ENCODE peak calls at places on chromosomes 7 and 10, in nine cellular contexts. One of them, this sample, is unnamed.

GRCh38 chr7:47702096-47702495 is 120.2 kb upstream of the TNS3 start:
- DNase-seq in spleen: no peak
- DNase-seq in NCI-H1105: no peak
- DNase-seq in activated CD4-positive, alpha-beta T cell treated with anti-CD3 and anti-CD28 coated beads, Interleukin-2, amount 10 ng/mL, durations not matched to agents 7 days and 5 days: no peak
- DNase-seq in lung microvascular endothelial cell: no peak
- DNase-seq in activated gamma-delta T cell treated with Interleukin-2 at 50 U/mL for 16 hours: no peak
- DNase-seq in kidney epithelial cell: no peak
- DNase-seq in hypothalamus: no peak
- DNase-seq in colonic mucosa: no peak
- DNase-seq in this sample: no peak

GRCh38 chr7:45920543-45921380 is at the start of gene IGFBP3:
- DNase-seq in spleen: no peak
- DNase-seq in NCI-H1105: peak; percentile 83
- DNase-seq in activated CD4-positive, alpha-beta T cell treated with anti-CD3 and anti-CD28 coated beads, Interleukin-2, amount 10 ng/mL, durations not matched to agents 7 days and 5 days: no peak
- DNase-seq in lung microvascular endothelial cell: peak; percentile 5
- DNase-seq in activated gamma-delta T cell treated with Interleukin-2 at 50 U/mL for 16 hours: no peak
- DNase-seq in kidney epithelial cell: no peak
- DNase-seq in hypothalamus: no peak
- DNase-seq in colonic mucosa: no peak
- DNase-seq in this sample: no peak

GRCh38 chr10:20888620-20889337 is 8.3 kb downstream of the NEBL start:
- DNase-seq in spleen: no peak
- DNase-seq in NCI-H1105: no peak
- DNase-seq in activated CD4-positive, alpha-beta T cell treated with anti-CD3 and anti-CD28 coated beads, Interleukin-2, amount 10 ng/mL, durations not matched to agents 7 days and 5 days: no peak
- DNase-seq in lung microvascular endothelial cell: peak; percentile 13
- DNase-seq in activated gamma-delta T cell treated with Interleukin-2 at 50 U/mL for 16 hours: no peak
- DNase-seq in kidney epithelial cell: no peak
- DNase-seq in hypothalamus: no peak
- DNase-seq in colonic mucosa: no peak
- DNase-seq in this sample: no peak

GRCh38 chr7:38070718-38071117 is 107.3 kb upstream of the STARD3NL start:
- DNase-seq in spleen: no peak
- DNase-seq in NCI-H1105: peak; percentile 2
- DNase-seq in activated CD4-positive, alpha-beta T cell treated with anti-CD3 and anti-CD28 coated beads, Interleukin-2, amount 10 ng/mL, durations not matched to agents 7 days and 5 days: no peak
- DNase-seq in lung microvascular endothelial cell: peak; percentile 5
- DNase-seq in activated gamma-delta T cell treated with Interleukin-2 at 50 U/mL for 16 hours: no peak
- DNase-seq in kidney epithelial cell: no peak
- DNase-seq in hypothalamus: no peak
- DNase-seq in colonic mucosa: no peak
- DNase-seq in this sample: peak; percentile 67

GRCh38 chr7:131327049-131327625 is 539 bp upstream of the MKLN1 start:
- DNase-seq in spleen: no peak
- DNase-seq in NCI-H1105: no peak
- DNase-seq in activated CD4-positive, alpha-beta T cell treated with anti-CD3 and anti-CD28 coated beads, Interleukin-2, amount 10 ng/mL, durations not matched to agents 7 days and 5 days: peak; percentile 20
- DNase-seq in lung microvascular endothelial cell: peak; percentile 80
- DNase-seq in activated gamma-delta T cell treated with Interleukin-2 at 50 U/mL for 16 hours: no peak
- DNase-seq in kidney epithelial cell: no peak
- DNase-seq in hypothalamus: no peak
- DNase-seq in colonic mucosa: peak; percentile 66
- DNase-seq in this sample: peak; percentile 49

GRCh38 chr10:71850021-71850744 is 868 bp downstream of the PSAP start:
- DNase-seq in spleen: peak; percentile 24
- DNase-seq in NCI-H1105: no peak
- DNase-seq in activated CD4-positive, alpha-beta T cell treated with anti-CD3 and anti-CD28 coated beads, Interleukin-2, amount 10 ng/mL, durations not matched to agents 7 days and 5 days: no peak
- DNase-seq in lung microvascular endothelial cell: no peak
- DNase-seq in activated gamma-delta T cell treated with Interleukin-2 at 50 U/mL for 16 hours: no peak
- DNase-seq in kidney epithelial cell: no peak
- DNase-seq in hypothalamus: no peak
- DNase-seq in colonic mucosa: peak; percentile 35
- DNase-seq in this sample: no peak

GRCh38 chr7:140006600-140006999 is 56.2 kb downstream of the PARP12 start:
- DNase-seq in spleen: peak; percentile 23
- DNase-seq in NCI-H1105: no peak
- DNase-seq in activated CD4-positive, alpha-beta T cell treated with anti-CD3 and anti-CD28 coated beads, Interleukin-2, amount 10 ng/mL, durations not matched to agents 7 days and 5 days: no peak
- DNase-seq in lung microvascular endothelial cell: no peak
- DNase-seq in activated gamma-delta T cell treated with Interleukin-2 at 50 U/mL for 16 hours: no peak
- DNase-seq in kidney epithelial cell: no peak
- DNase-seq in hypothalamus: no peak
- DNase-seq in colonic mucosa: no peak
- DNase-seq in this sample: no peak

GRCh38 chr7:28266377-28266776 is 85.8 kb upstream of the JAZF1 start:
- DNase-seq in spleen: no peak
- DNase-seq in NCI-H1105: no peak
- DNase-seq in activated CD4-positive, alpha-beta T cell treated with anti-CD3 and anti-CD28 coated beads, Interleukin-2, amount 10 ng/mL, durations not matched to agents 7 days and 5 days: no peak
- DNase-seq in lung microvascular endothelial cell: no peak
- DNase-seq in activated gamma-delta T cell treated with Interleukin-2 at 50 U/mL for 16 hours: no peak
- DNase-seq in kidney epithelial cell: no peak
- DNase-seq in hypothalamus: no peak
- DNase-seq in colonic mucosa: no peak
- DNase-seq in this sample: no peak

GRCh38 chr10:73774637-73775036 is 7.2 kb upstream of the CHCHD1 start:
- DNase-seq in spleen: no peak
- DNase-seq in NCI-H1105: no peak
- DNase-seq in activated CD4-positive, alpha-beta T cell treated with anti-CD3 and anti-CD28 coated beads, Interleukin-2, amount 10 ng/mL, durations not matched to agents 7 days and 5 days: no peak
- DNase-seq in lung microvascular endothelial cell: peak; percentile 59
- DNase-seq in activated gamma-delta T cell treated with Interleukin-2 at 50 U/mL for 16 hours: no peak
- DNase-seq in kidney epithelial cell: no peak
- DNase-seq in hypothalamus: no peak
- DNase-seq in colonic mucosa: no peak
- DNase-seq in this sample: no peak

GRCh38 chr10:11003739-11004515 is 13.7 kb upstream of the CELF2 start:
- DNase-seq in spleen: no peak
- DNase-seq in NCI-H1105: no peak
- DNase-seq in activated CD4-positive, alpha-beta T cell treated with anti-CD3 and anti-CD28 coated beads, Interleukin-2, amount 10 ng/mL, durations not matched to agents 7 days and 5 days: no peak
- DNase-seq in lung microvascular endothelial cell: no peak
- DNase-seq in activated gamma-delta T cell treated with Interleukin-2 at 50 U/mL for 16 hours: no peak
- DNase-seq in kidney epithelial cell: no peak
- DNase-seq in hypothalamus: no peak
- DNase-seq in colonic mucosa: no peak
- DNase-seq in this sample: peak; percentile 19

GRCh38 chr7:107659666-107660065 is 962 bp upstream of the SLC26A4 start:
- DNase-seq in spleen: no peak
- DNase-seq in NCI-H1105: no peak
- DNase-seq in activated CD4-positive, alpha-beta T cell treated with anti-CD3 and anti-CD28 coated beads, Interleukin-2, amount 10 ng/mL, durations not matched to agents 7 days and 5 days: peak; percentile 55
- DNase-seq in lung microvascular endothelial cell: peak; percentile 25
- DNase-seq in activated gamma-delta T cell treated with Interleukin-2 at 50 U/mL for 16 hours: no peak
- DNase-seq in kidney epithelial cell: peak; percentile 19
- DNase-seq in hypothalamus: no peak
- DNase-seq in colonic mucosa: no peak
- DNase-seq in this sample: peak; percentile 77

GRCh38 chr7:125316451-125316850 is 386.8 kb upstream of the POT1 start:
- DNase-seq in spleen: no peak
- DNase-seq in NCI-H1105: no peak
- DNase-seq in activated CD4-positive, alpha-beta T cell treated with anti-CD3 and anti-CD28 coated beads, Interleukin-2, amount 10 ng/mL, durations not matched to agents 7 days and 5 days: no peak
- DNase-seq in lung microvascular endothelial cell: no peak
- DNase-seq in activated gamma-delta T cell treated with Interleukin-2 at 50 U/mL for 16 hours: no peak
- DNase-seq in kidney epithelial cell: no peak
- DNase-seq in hypothalamus: no peak
- DNase-seq in colonic mucosa: no peak
- DNase-seq in this sample: peak; percentile 22

GRCh38 chr7:78134256-78134655 is 335.7 kb downstream of the PHTF2 start:
- DNase-seq in spleen: no peak
- DNase-seq in NCI-H1105: no peak
- DNase-seq in activated CD4-positive, alpha-beta T cell treated with anti-CD3 and anti-CD28 coated beads, Interleukin-2, amount 10 ng/mL, durations not matched to agents 7 days and 5 days: no peak
- DNase-seq in lung microvascular endothelial cell: peak; percentile 37
- DNase-seq in activated gamma-delta T cell treated with Interleukin-2 at 50 U/mL for 16 hours: no peak
- DNase-seq in kidney epithelial cell: no peak
- DNase-seq in hypothalamus: no peak
- DNase-seq in colonic mucosa: no peak
- DNase-seq in this sample: peak; percentile 62

GRCh38 chr7:157439761-157440160 is 103.0 kb downstream of the DNAJB6 start:
- DNase-seq in spleen: peak; percentile 47
- DNase-seq in NCI-H1105: no peak
- DNase-seq in activated CD4-positive, alpha-beta T cell treated with anti-CD3 and anti-CD28 coated beads, Interleukin-2, amount 10 ng/mL, durations not matched to agents 7 days and 5 days: no peak
- DNase-seq in lung microvascular endothelial cell: no peak
- DNase-seq in activated gamma-delta T cell treated with Interleukin-2 at 50 U/mL for 16 hours: no peak
- DNase-seq in kidney epithelial cell: no peak
- DNase-seq in hypothalamus: no peak
- DNase-seq in colonic mucosa: no peak
- DNase-seq in this sample: no peak

GRCh38 chr10:77037735-77038411 is 599.7 kb downstream of the KCNMA1 start:
- DNase-seq in spleen: no peak
- DNase-seq in NCI-H1105: peak; percentile 56
- DNase-seq in activated CD4-positive, alpha-beta T cell treated with anti-CD3 and anti-CD28 coated beads, Interleukin-2, amount 10 ng/mL, durations not matched to agents 7 days and 5 days: no peak
- DNase-seq in lung microvascular endothelial cell: no peak
- DNase-seq in activated gamma-delta T cell treated with Interleukin-2 at 50 U/mL for 16 hours: no peak
- DNase-seq in kidney epithelial cell: no peak
- DNase-seq in hypothalamus: no peak
- DNase-seq in colonic mucosa: no peak
- DNase-seq in this sample: no peak

This sample was measured in brain microvascular endothelial cell.